ENCODE peak calls at places on chromosomes 5 and 9, in ten cellular contexts. Y is activated effector memory CD4-positive, alpha-beta T cell treated with Interleukin-2 at 50 U/mL for 16 hours; P is activated T-cell treated with anti-CD3 and anti-CD28 coated beads, Interleukin-2, amount 50 U/mL, for 1 hour; X is NCI-H1694 treated with DMSO at 0.1 percent for 48 hours; J is mucosa of descending colon; Z is dorsolateral prefrontal cortex; Q is RPMI8226; I is HuH-7; V is LoVo; R is CD8-positive, alpha-beta T cell. E is an unnamed sample.
A peak's percentile ranks its signal among the peaks of the same experiment; 100 is the strongest.

GRCh38 chr9:124068248-124068647 is 56.7 kb downstream of the LHX2 start:
- DNase-seq in P (no peak), Q (no peak), Y (no peak), Z (no peak), I (no peak), V (no peak), X (no peak), R (no peak), J (no peak), E (no peak)

GRCh38 chr9:76441551-76442322 is 17.2 kb upstream of the GCNT1 start:
- DNase-seq in Y (no peak), Q (no peak), Z (no peak), J (no peak), V (no peak), X (no peak), R (no peak), P (no peak), I (no peak), E (peak; percentile 25)

GRCh38 chr9:114134827-114135396 is 20.4 kb upstream of the COL27A1 start:
- DNase-seq in Y (no peak), P (no peak), Q (no peak), R (no peak), J (no peak), X (no peak), I (no peak), V (no peak), Z (no peak), E (no peak)

GRCh38 chr9:124007157-124007460 is 4.5 kb upstream of the LHX2 start:
- DNase-seq in J (no peak), X (no peak), Y (no peak), V (peak; percentile 74), Z (no peak), I (no peak), P (no peak), Q (no peak), R (no peak), E (no peak)

GRCh38 chr9:125637264-125637663 is 69.7 kb downstream of the MAPKAP1 start:
- DNase-seq in P (no peak), V (no peak), R (no peak), X (no peak), Z (no peak), Y (no peak), J (no peak), Q (peak; percentile 51), I (no peak), E (no peak)

GRCh38 chr9:16601991-16602390 is 268.5 kb downstream of the BNC2 start:
- DNase-seq in P (no peak), I (no peak), Z (no peak), J (no peak), Y (no peak), Q (no peak), V (no peak), X (no peak), R (no peak), E (no peak)

GRCh38 chr9:128399851-128400250 is 20.8 kb upstream of the CERCAM start:
- DNase-seq in Z (no peak), Y (no peak), X (no peak), R (no peak), P (no peak), I (no peak), V (no peak), Q (no peak), J (no peak), E (no peak)

GRCh38 chr5:89313044-89313443 is 430.1 kb upstream of the MEF2C start:
- DNase-seq in Q (peak; percentile 18), X (no peak), I (no peak), P (no peak), Z (no peak), J (no peak), Y (no peak), R (no peak), V (no peak), E (peak; percentile 50)

GRCh38 chr9:18906656-18907395 is 126.2 kb downstream of the SAXO1 start:
- DNase-seq in J (no peak), X (no peak), R (no peak), P (no peak), V (no peak), Z (peak; percentile 57), I (no peak), Y (no peak), Q (peak; percentile 7), E (no peak)

GRCh38 chr9:116477584-116478141 is 209.4 kb upstream of the TRIM32 start:
- DNase-seq in Z (no peak), J (no peak), R (no peak), I (no peak), P (no peak), V (no peak), Y (no peak), X (no peak), Q (no peak), E (no peak)

GRCh38 chr9:97759611-97760288 is 62.6 kb upstream of the XPA start:
- DNase-seq in R (no peak), X (no peak), Z (no peak), P (no peak), J (no peak), Y (no peak), V (peak; percentile 24), Q (no peak), I (peak; percentile 77), E (no peak)

GRCh38 chr9:129695870-129696269 is 30.4 kb downstream of the PRRX2 start:
- DNase-seq in P (no peak), Z (no peak), I (no peak), R (no peak), J (no peak), Q (no peak), X (no peak), V (no peak), Y (no peak), E (no peak)

GRCh38 chr5:169786219-169786618 is 149.1 kb downstream of the DOCK2 start:
- DNase-seq in Q (no peak), I (no peak), P (no peak), R (no peak), Z (no peak), J (no peak), X (no peak), Y (no peak), V (no peak), E (peak; percentile 33)

GRCh38 chr5:89686081-89686765 is 723.3 kb downstream of the CETN3 start:
- DNase-seq in P (no peak), I (no peak), Y (no peak), J (no peak), Z (no peak), V (peak; percentile 8), Q (no peak), X (no peak), R (no peak), E (no peak)

GRCh38 chr9:96126321-96126881 is 175.6 kb downstream of the HSD17B3 start:
- DNase-seq in Z (no peak), J (peak; percentile 58), P (no peak), V (no peak), Q (no peak), I (no peak), R (no peak), X (no peak), Y (no peak), E (no peak)

GRCh38 chr5:108003178-108003577 is 332.4 kb upstream of the EFNA5 start:
- DNase-seq in X (no peak), I (peak; percentile 17), R (no peak), Z (no peak), J (peak; percentile 16), Q (peak; percentile 63), Y (no peak), P (no peak), V (peak; percentile 50), E (no peak)

GRCh38 chr9:131525643-131526565 is 5.2 kb downstream of the UCK1 start:
- DNase-seq in J (no peak), V (no peak), X (no peak), Z (peak; percentile 83), R (no peak), I (peak; percentile 3), Y (no peak), Q (no peak), P (no peak), E (no peak)

GRCh38 chr5:118468085-118468484 is 520.3 kb downstream of the DTWD2 start:
- DNase-seq in J (no peak), V (no peak), R (no peak), I (no peak), Z (no peak), X (no peak), Y (no peak), P (no peak), Q (no peak), E (no peak)

GRCh38 chr9:104009853-104010252 is 84.3 kb upstream of the SMC2 start:
- DNase-seq in P (no peak), Z (no peak), V (no peak), X (no peak), Y (no peak), I (no peak), R (no peak), J (no peak), Q (no peak), E (no peak)

GRCh38 chr9:26754494-26755188 is 138.0 kb downstream of the CAAP1 start:
- DNase-seq in V (no peak), P (no peak), J (no peak), R (no peak), Q (no peak), I (no peak), Y (no peak), Z (no peak), X (peak; percentile 17), E (no peak)

GRCh38 chr5:103620851-103621547 is 58.4 kb upstream of the NUDT12 start:
- DNase-seq in I (no peak), Y (no peak), V (no peak), Q (no peak), Z (no peak), P (no peak), X (no peak), J (no peak), R (no peak), E (no peak)

GRCh38 chr9:34430843-34431437 is 27.4 kb downstream of the FAM219A start:
- DNase-seq in R (no peak), I (peak; percentile 28), Y (no peak), X (peak; percentile 92), Q (peak; percentile 37), P (no peak), Z (peak; percentile 74), J (peak; percentile 76), V (peak; percentile 19), E (peak; percentile 88)